ENCODE peak calls at places on chromosomes 6 and 20, in seven cellular contexts. Y, P, C, Q, V, G and O are unnamed samples.

GRCh38 chr6:89268776-89269175 is 46.3 kb downstream of the GABRR2 start:
- DNase-seq in Y (no peak), P (no peak), C (no peak), Q (no peak), V (no peak), G (no peak), O (no peak)

GRCh38 chr6:112956696-112957525 is 609.8 kb downstream of the RFPL4B start:
- DNase-seq in Y (peak; percentile 98), P (no peak), C (no peak), Q (peak; percentile 95), V (no peak), G (no peak), O (no peak)

GRCh38 chr6:150036081-150036480 is 10.7 kb upstream of the RAET1L start:
- DNase-seq in Y (no peak), P (no peak), C (peak; percentile 12), Q (no peak), V (no peak), G (no peak), O (no peak)

GRCh38 chr6:127641905-127642304 is 64.9 kb downstream of the C6orf58 start:
- DNase-seq in Y (peak; percentile 45), P (peak; percentile 21), C (peak; percentile 65), Q (peak; percentile 36), V (peak; percentile 65), G (peak; percentile 52), O (peak; percentile 1)

GRCh38 chr20:50733644-50734349 is 2.4 kb downstream of the PARD6B start:
- DNase-seq in Y (no peak), P (no peak), C (no peak), Q (no peak), V (no peak), G (no peak), O (no peak)

GRCh38 chr6:35391240-35391968 is 49.0 kb downstream of the PPARD start:
- DNase-seq in Y (peak; percentile 53), P (no peak), C (no peak), Q (peak; percentile 97), V (no peak), G (no peak), O (peak; percentile 71)

GRCh38 chr6:45706319-45706718 is 309.3 kb downstream of the CLIC5 start:
- DNase-seq in Y (no peak), P (no peak), C (no peak), Q (no peak), V (no peak), G (no peak), O (no peak)

GRCh38 chr20:2292711-2293110 is 3.1 kb upstream of the TGM3 start:
- DNase-seq in Y (no peak), P (no peak), C (no peak), Q (no peak), V (no peak), G (no peak), O (peak; percentile 42)

GRCh38 chr6:49662877-49663231 is 26.2 kb upstream of the RHAG start:
- DNase-seq in Y (peak; percentile 38), P (no peak), C (no peak), Q (no peak), V (no peak), G (no peak), O (peak; percentile 84)

GRCh38 chr20:50438986-50439407 is 71.2 kb upstream of the PTPN1 start:
- DNase-seq in Y (peak; percentile 86), P (no peak), C (no peak), Q (peak; percentile 91), V (peak; percentile 62), G (no peak), O (peak; percentile 95)

GRCh38 chr6:112249489-112249888 is 4.9 kb downstream of the LAMA4 start:
- DNase-seq in Y (no peak), P (no peak), C (no peak), Q (peak; percentile 59), V (no peak), G (no peak), O (no peak)

GRCh38 chr6:137928286-137928685 is 61.2 kb downstream of the TNFAIP3 start:
- DNase-seq in Y (no peak), P (no peak), C (no peak), Q (no peak), V (no peak), G (no peak), O (no peak)

GRCh38 chr20:37095108-37095608 is 639 bp downstream of the RBL1 start:
- DNase-seq in Y (no peak), P (no peak), C (no peak), Q (no peak), V (no peak), G (no peak), O (no peak)

GRCh38 chr6:145960918-145961604 is 3.1 kb downstream of the SHPRH start:
- DNase-seq in Y (no peak), P (no peak), C (no peak), Q (peak; percentile 40), V (no peak), G (no peak), O (no peak)

GRCh38 chr6:36127462-36128016 is 2.8 kb upstream of the MAPK13 start:
- DNase-seq in Y (peak; percentile 96), P (no peak), C (no peak), Q (peak; percentile 91), V (peak; percentile 52), G (no peak), O (peak; percentile 41)

GRCh38 chr6:79100304-79100703 is 22.2 kb upstream of the PHIP start:
- DNase-seq in Y (no peak), P (no peak), C (no peak), Q (no peak), V (no peak), G (no peak), O (no peak)
- H3K79me1 ChIP-seq in Y (no peaks in the 10 kb centered on the region), P (no peaks in the 10 kb centered on the region), C (no peaks in the 10 kb centered on the region), Q (no peaks in the 10 kb centered on the region), V (no peaks in the 10 kb centered on the region), G (no peaks in the 10 kb centered on the region), O (no peaks in the 10 kb centered on the region)

GRCh38 chr6:158808442-158808833 is 10.7 kb downstream of the EZR start:
- DNase-seq in Y (no peak), P (no peak), C (no peak), Q (no peak), V (no peak), G (no peak), O (no peak)
- H2BK120ac ChIP-seq in Y (no peak overlapping the region), P (no peak overlapping the region), C (no peak overlapping the region), Q (no peak overlapping the region), V (no peak overlapping the region), G (no peak overlapping the region), O (no peak overlapping the region)

GRCh38 chr6:132011582-132011981 is 60.4 kb upstream of the CCN2 start:
- DNase-seq in Y (peak; percentile 16), P (no peak), C (no peak), Q (no peak), V (no peak), G (no peak), O (no peak)
- H3K4me2 ChIP-seq in Y (no peak overlapping the region), P (no peak overlapping the region), C (no peak overlapping the region), Q (no peak overlapping the region), V (no peak overlapping the region), G (no peak overlapping the region), O (no peak overlapping the region)

GRCh38 chr20:57692393-57692792 is 17.4 kb downstream of the PMEPA1 start:
- DNase-seq in Y (no peak), P (no peak), C (no peak), Q (no peak), V (no peak), G (no peak), O (no peak)

GRCh38 chr20:57694481-57694880 is 15.3 kb downstream of the PMEPA1 start:
- DNase-seq in Y (no peak), P (no peak), C (no peak), Q (no peak), V (no peak), G (no peak), O (peak; percentile 74)

GRCh38 chr20:57693002-57693582 is 16.7 kb downstream of the PMEPA1 start:
- DNase-seq in Y (no peak), P (no peak), C (peak; percentile 52), Q (no peak), V (peak; percentile 92), G (peak; percentile 68), O (peak; percentile 97)

GRCh38 chr20:57695012-57695411 is 14.8 kb downstream of the PMEPA1 start:
- DNase-seq in Y (no peak), P (no peak), C (no peak), Q (no peak), V (no peak), G (no peak), O (peak; percentile 95)

GRCh38 chr20:57693670-57694329 is 16.0 kb downstream of the PMEPA1 start:
- DNase-seq in Y (no peak), P (no peak), C (no peak), Q (no peak), V (no peak), G (no peak), O (no peak)
- H3K79me1 ChIP-seq in Y (peaks cover 67% of the 10 kb centered on the region), P (no peaks in the 10 kb centered on the region), C (peaks cover 15% of the 10 kb centered on the region), Q (peaks cover 43% of the 10 kb centered on the region), V (peaks cover 12% of the 10 kb centered on the region), G (peaks cover 28% of the 10 kb centered on the region), O (peaks cover 55% of the 10 kb centered on the region)

GRCh38 chr20:44159125-44159524 is 27.9 kb downstream of the JPH2 start:
- DNase-seq in Y (no peak), P (no peak), C (no peak), Q (no peak), V (no peak), G (no peak), O (no peak)

GRCh38 chr20:44157061-44157460 is 29.9 kb downstream of the JPH2 start:
- DNase-seq in Y (no peak), P (no peak), C (no peak), Q (no peak), V (no peak), G (no peak), O (no peak)

GRCh38 chr20:44154521-44155001 is 32.4 kb downstream of the JPH2 start:
- DNase-seq in Y (peak; percentile 7), P (no peak), C (no peak), Q (no peak), V (peak; percentile 78), G (no peak), O (peak; percentile 84)

GRCh38 chr20:44159711-44160110 is 27.3 kb downstream of the JPH2 start:
- DNase-seq in Y (no peak), P (no peak), C (no peak), Q (no peak), V (no peak), G (no peak), O (no peak)

GRCh38 chr20:44160133-44160532 is 26.9 kb downstream of the JPH2 start:
- DNase-seq in Y (no peak), P (no peak), C (no peak), Q (no peak), V (no peak), G (no peak), O (no peak)
- H2BK120ac ChIP-seq in Y (no peak overlapping the region), P (no peak overlapping the region), C (no peak overlapping the region), Q (no peak overlapping the region), V (no peak overlapping the region), G (no peak overlapping the region), O (no peak overlapping the region)

DNA sequence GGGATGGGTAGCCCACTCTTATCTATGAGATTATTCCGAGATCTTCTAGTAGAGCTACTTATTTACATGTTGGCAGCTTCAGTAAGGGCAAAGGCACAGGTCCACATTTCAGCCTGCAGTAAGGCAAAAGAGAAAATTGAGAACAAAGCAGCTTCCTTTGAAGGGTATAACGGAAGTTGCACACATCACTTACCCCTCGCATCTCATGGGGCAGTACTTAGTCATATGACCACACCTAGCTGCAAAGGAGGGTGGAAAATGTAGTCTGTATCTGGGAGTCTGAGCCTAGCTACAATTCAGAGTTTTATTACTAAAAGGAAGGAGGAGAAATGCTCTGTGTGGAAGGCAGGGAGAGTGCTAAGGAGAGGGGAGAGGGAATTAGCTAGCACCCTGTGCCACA is 29.7 kb downstream of the SPACA1 start:
- DNase-seq in Y (no peak), P (no peak), C (no peak), Q (no peak), V (no peak), G (no peak), O (no peak)
- H3K4me2 ChIP-seq in Y (no peak overlapping the region), P (no peak overlapping the region), C (no peak overlapping the region), Q (no peak overlapping the region), V (no peak overlapping the region), G (no peak overlapping the region), O (no peak overlapping the region)

GRCh38 chr6:43973351-43973750 is 153.9 kb downstream of the MRPL14 start:
- DNase-seq in Y (no peak), P (no peak), C (peak; percentile 10), Q (no peak), V (no peak), G (no peak), O (no peak)
- H3K79me1 ChIP-seq in Y (no peaks in the 10 kb centered on the region), P (no peaks in the 10 kb centered on the region), C (no peaks in the 10 kb centered on the region), Q (no peaks in the 10 kb centered on the region), V (no peaks in the 10 kb centered on the region), G (no peaks in the 10 kb centered on the region), O (no peaks in the 10 kb centered on the region)